ENCODE peak calls at places on chromosomes 16 and 17, in nine cellular contexts. F is heart left ventricle, K is sigmoid colon, O is A549, V is K562, W is uterus, H is right lobe of liver, G is stomach, Q is esophagus squamous epithelium. S is an unnamed sample.

GRCh38 chr17:17077861-17078732 is 35.8 kb downstream of the MPRIP start:
- DNase-seq in F (peak), W (peak), H (peak), O (no peak), Q (no peak), V (no peak), K (peak), G (peak), S (no peak)

GRCh38 chr17:76937238-76937637 is 69.0 kb downstream of the MGAT5B start:
- DNase-seq in H (no peak), Q (no peak), G (no peak), W (no peak), V (no peak), K (no peak), O (no peak), F (no peak), S (no peak)

GRCh38 chr16:5216681-5217080 is 119.1 kb upstream of the EEF2KMT start:
- DNase-seq in G (no peak), F (no peak), W (no peak), O (no peak), Q (no peak), H (no peak), K (peak), V (no peak), S (no peak)

GRCh38 chr17:76793775-76794174 is 55.9 kb downstream of the MFSD11 start:
- DNase-seq in O (peak), V (peak), F (no peak), W (no peak), H (no peak), K (no peak), G (no peak), Q (no peak), S (no peak)

GRCh38 chr17:40224707-40225092 is 5.6 kb downstream of the WIPF2 start:
- DNase-seq in V (peak), K (no peak), F (no peak), Q (no peak), W (no peak), H (no peak), G (peak), O (no peak), S (no peak)

GRCh38 chr16:57756424-57757325 is 21.1 kb downstream of the KATNB1 start:
- DNase-seq in H (peak), V (no peak), K (no peak), O (no peak), Q (no peak), G (no peak), W (no peak), F (peak), S (no peak)

GRCh38 chr16:11312718-11313492 is 31.8 kb upstream of the PRM1 start:
- DNase-seq in V (peak), G (peak), K (no peak), O (peak), W (no peak), H (no peak), Q (no peak), F (no peak), S (no peak)

GRCh38 chr17:64775701-64776570 is 113.8 kb upstream of the SMURF2 start:
- DNase-seq in H (no peak), Q (no peak), F (no peak), V (no peak), O (no peak), K (no peak), G (no peak), W (no peak), S (no peak)

GRCh38 chr17:45149669-45150603 is 1.7 kb downstream of the HEXIM1 start:
- DNase-seq in F (peak), Q (no peak), H (peak), W (peak), G (peak), O (peak), K (peak), V (peak), S (peak)

GRCh38 chr17:44390250-44390649 is 801 bp upstream of the ITGA2B start:
- DNase-seq in Q (no peak), H (no peak), F (no peak), W (no peak), K (no peak), V (no peak), O (no peak), G (no peak), S (no peak)

GRCh38 chr17:74736423-74737298 is at the start of gene RAB37:
- DNase-seq in H (peak), O (peak), W (no peak), G (peak), V (no peak), Q (no peak), F (no peak), K (no peak), S (peak)

GRCh38 chr17:36731806-36732205 is 130.4 kb downstream of the MRM1 start:
- DNase-seq in G (no peak), W (no peak), V (no peak), F (no peak), H (no peak), K (no peak), O (no peak), Q (no peak), S (no peak)

GRCh38 chr16:53220585-53220984 is 165.8 kb downstream of the CHD9 start:
- DNase-seq in F (no peak), H (no peak), W (no peak), V (peak), Q (no peak), O (no peak), G (no peak), K (no peak), S (no peak)

GRCh38 chr17:75551276-75551675 is 25.8 kb downstream of the LLGL2 start:
- DNase-seq in Q (no peak), O (no peak), F (no peak), G (no peak), K (no peak), W (no peak), V (no peak), H (no peak), S (no peak)

GRCh38 chr17:6591599-6592158 is 35.3 kb upstream of the PITPNM3 start:
- DNase-seq in F (no peak), G (no peak), K (no peak), Q (no peak), O (peak), V (no peak), W (no peak), H (no peak), S (no peak)

GRCh38 chr17:79322216-79323123 is 247.8 kb downstream of the ENGASE start:
- DNase-seq in G (no peak), W (no peak), V (no peak), F (peak), O (no peak), H (no peak), K (no peak), Q (no peak), S (no peak)

GRCh38 chr17:63946440-63947363 is 14.6 kb upstream of the CD79B start:
- DNase-seq in K (no peak), V (peak), O (peak), H (no peak), W (no peak), G (peak), Q (no peak), F (no peak), S (no peak)

GRCh38 chr17:66531826-66532439 is 229.5 kb downstream of the PRKCA start:
- DNase-seq in G (no peak), H (no peak), Q (no peak), K (no peak), O (no peak), V (no peak), W (no peak), F (no peak), S (no peak)

GRCh38 chr16:85386467-85387170 is 226.5 kb upstream of the GSE1 start:
- DNase-seq in O (no peak), Q (no peak), K (peak), W (no peak), G (no peak), V (no peak), H (peak), F (peak), S (no peak)

GRCh38 chr16:28561557-28562187 is 8.0 kb downstream of the SGF29 start:
- DNase-seq in O (no peak), F (no peak), Q (no peak), K (no peak), H (no peak), G (no peak), W (no peak), V (no peak), S (no peak)

GRCh38 chr17:49498037-49498615 is 3.0 kb downstream of the NGFR start:
- DNase-seq in G (no peak), Q (no peak), W (no peak), V (no peak), K (no peak), O (peak), H (no peak), F (no peak), S (no peak)

GRCh38 chr16:48619547-48619946 is 9.6 kb upstream of the N4BP1 start:
- DNase-seq in V (no peak), K (peak), O (no peak), G (no peak), W (no peak), Q (no peak), F (no peak), H (no peak), S (peak)

GRCh38 chr16:48617711-48618148 is 7.8 kb upstream of the N4BP1 start:
- DNase-seq in O (no peak), Q (no peak), K (peak), F (no peak), W (no peak), H (no peak), G (peak), V (no peak), S (peak)

GRCh38 chr16:48616571-48616970 is 6.6 kb upstream of the N4BP1 start:
- DNase-seq in O (no peak), K (peak), V (no peak), W (no peak), F (no peak), G (peak), H (no peak), Q (no peak), S (no peak)

GRCh38 chr16:48614759-48615158 is 4.8 kb upstream of the N4BP1 start:
- DNase-seq in H (no peak), K (no peak), F (no peak), V (no peak), W (no peak), G (peak), O (no peak), Q (no peak), S (no peak)

DNA sequence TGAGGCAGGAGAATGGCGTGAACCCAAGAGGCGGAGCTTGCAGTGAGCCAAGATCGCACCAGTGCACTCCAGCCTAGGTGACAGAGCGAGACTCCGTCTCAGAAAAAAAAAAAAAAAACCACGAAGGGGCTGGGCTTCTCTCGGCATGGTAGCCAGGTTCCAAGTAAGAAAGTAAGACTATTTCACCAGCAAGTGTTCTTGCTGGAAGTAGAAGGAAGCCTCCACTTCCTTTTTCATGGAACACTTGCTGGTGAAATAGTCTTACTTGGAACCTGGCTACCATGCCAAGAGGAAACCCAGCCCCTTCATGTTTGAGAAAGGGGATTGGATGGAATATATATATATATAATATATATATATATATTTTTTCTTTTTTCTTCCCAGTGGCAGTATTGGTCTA is 7.1 kb upstream of the N4BP1 start:
- DNase-seq in W (no peak), K (peak), O (no peak), Q (no peak), V (no peak), H (no peak), G (no peak), F (no peak), S (no peak)
- H3K27ac ChIP-seq in W (no peak), K (no peak), O (no peak), Q (no peak), V (no peak), H (no peak), G (no peak), F (peak), S (no peak)

GRCh38 chr17:30000001-30000754 is 58.7 kb downstream of the EFCAB5 start:
- DNase-seq in W (no peak), K (no peak), H (no peak), F (no peak), G (no peak), Q (no peak), V (no peak), O (no peak), S (no peak)
- TF ChIP-seq CTCF in W (no peak), K (no peak), H (no peak), F (no peak), G (no peak), Q (no peak), V (peak), O (peak), S (no peak)

DNA sequence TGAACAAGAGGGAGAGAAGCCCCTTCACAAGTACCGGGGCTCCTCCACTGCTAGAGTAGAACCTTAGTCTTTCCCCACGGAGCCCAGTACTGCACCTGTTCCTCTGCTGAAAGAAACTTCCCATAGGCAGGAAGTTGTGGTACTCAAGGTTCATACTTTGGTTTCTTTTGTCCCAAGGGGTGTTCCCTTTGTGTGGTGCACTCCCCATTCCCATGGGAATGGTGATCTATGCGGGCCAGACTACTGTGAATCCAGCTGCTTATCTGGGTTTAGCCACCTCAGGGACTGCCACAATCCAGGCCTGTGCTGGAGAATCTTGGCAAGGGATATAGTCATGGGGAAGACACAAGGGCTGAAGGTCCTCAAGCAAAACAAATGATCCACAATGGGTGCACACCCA is 110.6 kb downstream of the PHKB start:
- DNase-seq in V (no peak), K (no peak), Q (no peak), F (no peak), G (no peak), H (no peak), W (no peak), O (no peak), S (no peak)
- TF ChIP-seq POLR2A in V (no peak), K (no peak), Q (no peak), F (no peak), G (no peak), H (no peak), W (no peak), O (no peak), S (no peak)

GRCh38 chr17:81160747-81161453 is 4.4 kb upstream of the PVALEF start:
- DNase-seq in W (no peak), F (no peak), G (no peak), K (no peak), H (no peak), Q (no peak), V (no peak), O (no peak), S (no peak)
- H3K27ac ChIP-seq in W (no peak), F (no peak), G (peak), K (no peak), H (no peak), Q (no peak), V (no peak), O (no peak), S (peak)